ENCODE peak calls at places on chromosomes 12 and 14, in nine cellular contexts. O, A, W, D, Z, R, K, Y and H are unnamed samples.

GRCh38 chr14:75770635-75771034 is 109.6 kb downstream of the TTLL5 start:
- DNase-seq in K (no peak), R (no peak), A (no peak), O (no peak), Z (no peak), W (no peak), D (no peak), Y (no peak), H (no peak)

GRCh38 chr12:48972213-48973021 is 882 bp upstream of the WNT10B start:
- DNase-seq in O (no peak), K (no peak), R (no peak), D (no peak), A (peak; percentile 40), Z (peak; percentile 85), W (peak; percentile 74), Y (peak; percentile 33), H (peak; percentile 83)

GRCh38 chr14:91354979-91355685 is 62.5 kb downstream of the CCDC88C start:
- DNase-seq in Z (no peak), O (no peak), R (no peak), W (peak; percentile 83), D (peak; percentile 77), A (no peak), K (no peak), Y (peak; percentile 90), H (no peak)

GRCh38 chr12:109147954-109148353 is 31.6 kb downstream of the ACACB start:
- DNase-seq in K (no peak), A (peak; percentile 96), O (no peak), Y (no peak), D (no peak), R (peak; percentile 63), W (no peak), Z (no peak), H (no peak)

GRCh38 chr12:124509676-124510300 is 57.6 kb downstream of the NCOR2 start:
- DNase-seq in A (peak; percentile 41), W (no peak), Y (no peak), D (no peak), Z (peak; percentile 72), O (no peak), K (no peak), R (no peak), H (peak; percentile 71)

GRCh38 chr12:92719674-92720073 is 16.9 kb downstream of the PLEKHG7 start:
- DNase-seq in D (no peak), Y (no peak), W (no peak), K (no peak), A (no peak), O (no peak), Z (peak; percentile 56), R (no peak), H (peak; percentile 23)

GRCh38 chr12:31728289-31728916 is 418 bp downstream of the AMN1 start:
- DNase-seq in D (peak; percentile 43), Z (no peak), R (no peak), O (no peak), A (no peak), W (no peak), K (no peak), Y (peak; percentile 89), H (peak; percentile 0)

GRCh38 chr14:27409936-27410335 is 812.1 kb upstream of the NOVA1 start:
- DNase-seq in O (no peak), Y (no peak), D (no peak), K (no peak), R (no peak), A (no peak), Z (no peak), W (no peak), H (no peak)

GRCh38 chr14:92457018-92457565 is 56.5 kb upstream of the RIN3 start:
- DNase-seq in D (no peak), R (no peak), A (no peak), Y (no peak), W (no peak), Z (no peak), O (no peak), K (no peak), H (no peak)

GRCh38 chr12:110677206-110677911 is 11.6 kb downstream of the HVCN1 start:
- DNase-seq in Z (no peak), D (no peak), W (no peak), R (no peak), A (no peak), O (no peak), Y (no peak), K (no peak), H (no peak)

GRCh38 chr14:54676822-54677708 is 110.1 kb downstream of the SAMD4A start:
- DNase-seq in R (peak; percentile 90), Y (peak; percentile 20), A (peak; percentile 93), Z (peak; percentile 95), K (no peak), O (no peak), D (no peak), W (no peak), H (peak; percentile 95)

GRCh38 chr12:90984114-90984513 is 20.7 kb downstream of the EPYC start:
- DNase-seq in Y (no peak), W (no peak), D (no peak), O (no peak), K (no peak), Z (no peak), A (no peak), R (no peak), H (no peak)

GRCh38 chr12:128959931-128960330 is 106.7 kb downstream of the GLT1D1 start:
- DNase-seq in O (peak; percentile 35), K (no peak), D (no peak), Y (no peak), A (no peak), R (no peak), Z (no peak), W (peak; percentile 10), H (no peak)

GRCh38 chr14:100065161-100065871 is at the start of gene EVL:
- DNase-seq in R (no peak), Y (no peak), W (peak; percentile 93), Z (no peak), D (no peak), A (no peak), O (no peak), K (peak; percentile 68), H (no peak)